ENCODE peak calls at places on chromosomes 1 and 21, in four cellular contexts. W is H1, O is IMR-90, E is WTC11. N is an unnamed sample.

GRCh38 chr1:171913385-171913784 is 72.1 kb downstream of the DNM3 start:
- DNase-seq in W (no peak), O (no peak), E (no peak), N (peak; percentile 87)

GRCh38 chr1:98027044-98027443 is 106.2 kb upstream of the DPYD start:
- DNase-seq in W (no peak), O (no peak), E (no peak), N (no peak)

GRCh38 chr1:157659576-157660247 is 40.9 kb downstream of the FCRL3 start:
- DNase-seq in W (no peak), O (no peak), E (no peak), N (no peak)

GRCh38 chr1:51924455-51924854 is 45.9 kb upstream of the NRDC start:
- DNase-seq in W (no peak), O (peak; percentile 77), E (no peak), N (no peak)

GRCh38 chr1:51520700-51521248 is 1.7 kb upstream of the EPS15 start:
- DNase-seq in W (no peak), O (no peak), E (no peak), N (no peak)

GRCh38 chr1:29524285-29525065 is 288.2 kb downstream of the PTPRU start:
- DNase-seq in W (no peak), O (no peak), E (peak; percentile 8), N (no peak)

GRCh38 chr1:228065543-228066347 is 16.8 kb upstream of the ARF1 start:
- DNase-seq in W (no peak), O (no peak), E (no peak), N (no peak)

GRCh38 chr1:12541274-12542137 is 76.5 kb downstream of the DHRS3 start:
- DNase-seq in W (no peak), O (peak; percentile 67), E (no peak), N (no peak)

GRCh38 chr1:23601104-23601967 is 42.0 kb upstream of the ID3 start:
- DNase-seq in W (no peak), O (no peak), E (no peak), N (no peak)

GRCh38 chr21:46126321-46127238 is 28.7 kb downstream of the COL6A2 start:
- DNase-seq in W (no peak), O (no peak), E (peak; percentile 8), N (no peak)

GRCh38 chr1:204962742-204963632 is 80.0 kb upstream of the CNTN2 start:
- DNase-seq in W (no peak), O (no peak), E (no peak), N (no peak)

GRCh38 chr1:36115200-36115669 is 9.8 kb downstream of the COL8A2 start:
- DNase-seq in W (no peak), O (peak; percentile 37), E (no peak), N (no peak)

GRCh38 chr1:32101233-32101681 is 6.6 kb upstream of the KPNA6 start:
- DNase-seq in W (no peak), O (peak; percentile 75), E (no peak), N (no peak)

GRCh38 chr1:206442101-206442500 is 28.2 kb upstream of the IKBKE start:
- DNase-seq in W (no peak), O (peak; percentile 70), E (no peak), N (no peak)

GRCh38 chr1:11885922-11886321 is 27.2 kb upstream of the NPPB start:
- DNase-seq in W (no peak), O (no peak), E (no peak), N (no peak)

GRCh38 chr1:7632681-7633080 is 138.4 kb upstream of the VAMP3 start:
- DNase-seq in W (no peak), O (no peak), E (no peak), N (no peak)

GRCh38 chr1:192489748-192490147 is 85.8 kb upstream of the RGS1 start:
- DNase-seq in W (no peak), O (peak; percentile 95), E (no peak), N (no peak)

GRCh38 chr21:17476006-17476405 is 36.8 kb upstream of the CXADR start:
- DNase-seq in W (no peak), O (no peak), E (no peak), N (no peak)

GRCh38 chr1:111141803-111142202 is 1.8 kb downstream of the CEPT1 start:
- DNase-seq in W (no peak), O (no peak), E (no peak), N (no peak)

GRCh38 chr1:7389201-7389785 is 381.8 kb upstream of the VAMP3 start:
- DNase-seq in W (no peak), O (peak; percentile 38), E (no peak), N (no peak)

GRCh38 chr1:207791290-207791689 is 39.4 kb downstream of the CD46 start:
- DNase-seq in W (no peak), O (no peak), E (no peak), N (no peak)

GRCh38 chr1:48039088-48040049 is 42.2 kb upstream of the TRABD2B start:
- DNase-seq in W (no peak), O (peak; percentile 19), E (no peak), N (no peak)

GRCh38 chr1:39214998-39215873 is 10.7 kb downstream of the MACF1 start:
- DNase-seq in W (no peak), O (no peak), E (no peak), N (no peak)

GRCh38 chr1:71086331-71086730 is 5.5 kb upstream of the ZRANB2 start:
- DNase-seq in W (no peak), O (peak; percentile 85), E (no peak), N (no peak)

GRCh38 chr1:198947456-198947855 is 308.6 kb downstream of the PTPRC start:
- DNase-seq in W (no peak), O (no peak), E (no peak), N (no peak)

GRCh38 chr21:32529679-32530078 is 55.6 kb downstream of the TCP10L start:
- DNase-seq in W (no peak), O (no peak), E (no peak), N (no peak)

GRCh38 chr1:39666772-39667171 is 5.1 kb downstream of the NT5C1A start:
- DNase-seq in W (no peak), O (no peak), E (no peak), N (no peak)

GRCh38 chr21:29228306-29228705 is 70.4 kb upstream of the BACH1 start:
- DNase-seq in W (no peak), O (no peak), E (no peak), N (no peak)

GRCh38 chr1:195894411-195894810 is 713.8 kb downstream of the KCNT2 start:
- DNase-seq in W (no peak), O (peak; percentile 1), E (no peak), N (no peak)

GRCh38 chr1:214102907-214103306 is 115.1 kb downstream of the PROX1 start:
- DNase-seq in W (no peak), O (peak; percentile 90), E (no peak), N (peak; percentile 14)

GRCh38 chr1:37472281-37472680 is 2.1 kb upstream of the ZC3H12A start:
- DNase-seq in W (no peak), O (no peak), E (no peak), N (peak; percentile 18)

GRCh38 chr1:10690484-10690883 is 106.0 kb downstream of the CASZ1 start:
- DNase-seq in W (no peak), O (no peak), E (no peak), N (no peak)

GRCh38 chr1:100834779-100835645 is 59.6 kb downstream of the EXTL2 start:
- DNase-seq in W (no peak), O (peak; percentile 11), E (no peak), N (peak; percentile 21)

DNA sequence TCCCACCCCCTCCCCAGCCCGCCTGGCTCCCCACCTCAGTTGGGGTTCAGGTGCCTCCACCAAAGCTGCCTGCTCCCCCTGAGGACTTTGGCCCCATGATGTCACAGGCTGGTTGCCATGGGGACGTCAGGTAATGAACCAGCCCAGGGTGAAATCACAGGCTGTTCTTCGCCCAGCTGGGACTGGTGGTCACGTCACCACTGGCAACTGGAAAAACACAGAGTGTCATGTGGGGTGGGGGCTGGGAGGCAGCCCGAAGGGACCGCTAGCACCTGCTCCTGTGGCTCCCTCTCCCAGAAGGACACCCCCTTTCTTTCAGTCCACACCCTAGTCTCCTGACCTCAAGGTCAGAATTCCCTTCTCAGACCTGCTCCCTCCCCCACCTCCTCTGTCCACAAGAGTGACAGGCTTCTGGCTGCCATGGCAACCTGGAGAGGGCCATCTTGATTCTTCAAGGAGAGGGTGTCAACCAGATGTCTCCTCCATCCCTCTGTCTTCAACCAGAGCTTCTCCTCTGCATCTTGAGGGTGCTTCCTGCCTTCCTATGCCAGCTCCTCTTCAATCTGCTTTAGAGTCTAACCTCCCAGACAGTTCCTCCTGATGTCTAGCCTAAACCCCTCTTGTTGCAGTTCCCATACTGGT is 6.2 kb downstream of the FAM131C start:
- DNase-seq in W (no peak), O (peak; percentile 6), E (no peak), N (peak; percentile 48)
- TF ChIP-seq USF2 in W (no peak), O (peak; percentile 20), E (no peak), N (no peak)

GRCh38 chr1:243939167-243939848 is 89.3 kb upstream of the AKT3 start:
- DNase-seq in W (no peak), O (peak; percentile 65), E (no peak), N (peak; percentile 59)
- TF ChIP-seq USF2 in W (no peak), O (no peak), E (no peak), N (no peak)

DNA sequence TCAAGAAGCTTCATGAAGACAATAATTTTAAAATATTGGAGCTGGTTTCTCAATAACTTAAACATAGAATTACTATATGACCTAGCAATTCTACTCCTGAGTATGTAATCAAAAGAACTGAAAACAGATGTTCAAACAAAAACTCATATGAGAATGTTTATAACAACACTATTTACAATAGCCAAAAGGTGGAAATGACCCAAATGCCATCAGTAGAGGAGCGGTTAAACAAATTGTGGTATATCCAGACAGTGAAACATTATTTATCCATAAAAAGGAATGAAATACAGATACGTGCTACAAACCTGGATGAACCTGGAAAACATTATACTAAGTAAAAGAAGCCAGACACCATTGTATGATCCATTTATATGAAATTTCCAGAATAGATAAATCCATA is 62.8 kb upstream of the UBE2U start:
- DNase-seq in W (no peak), O (peak; percentile 19), E (no peak), N (no peak)
- TF ChIP-seq USF2 in W (no peak), O (no peak), E (no peak), N (no peak)

GRCh38 chr1:8987881-8988617 is 38.2 kb downstream of the SLC2A7 start:
- DNase-seq in W (no peak), O (peak; percentile 32), E (peak; percentile 81), N (peak; percentile 44)
- TF ChIP-seq USF2 in W (no peak), O (no peak), E (no peak), N (no peak)

N was measured in A549.